ENCODE peak calls at places on chromosome X, in eight cellular contexts. H is Calu3; P is EL; J is stimulated activated CD4-positive, alpha-beta T cell treated with anti-CD3 and anti-CD28 coated beads, Interleukin-15, amount 100 ng/mL, for 1 hour; F is activated CD8-positive, alpha-beta memory T cell treated with anti-CD3 and anti-CD28 coated beads, Interleukin-2, amount 10 ng/mL, durations not matched to agents 7 days and 5 days; K is RCC 7860; N is activated CD4-positive, alpha-beta T cell treated with anti-CD3 and anti-CD28 coated beads, Interleukin-2, amount 50 U/mL, for 4 hours; G is GM12878. L is an unnamed sample.

GRCh38 chrX:55489315-55490009 is at the start of gene USP51:
- DNase-seq in H (peak), P (peak), J (no peak), F (peak), K (no peak), N (peak), G (peak), L (no peak)

GRCh38 chrX:121216979-121217378 is 169.6 kb downstream of the GLUD2 start:
- DNase-seq in H (no peak), P (no peak), J (no peak), F (no peak), K (no peak), N (no peak), G (no peak), L (no peak)

GRCh38 chrX:63418211-63418610 is 67.1 kb upstream of the SPIN4 start:
- DNase-seq in H (no peak), P (no peak), J (no peak), F (no peak), K (no peak), N (no peak), G (no peak), L (no peak)

GRCh38 chrX:56000169-56000568 is 232.0 kb upstream of the KLF8 start:
- DNase-seq in H (no peak), P (no peak), J (no peak), F (no peak), K (no peak), N (no peak), G (no peak), L (no peak)

GRCh38 chrX:116873678-116874077 is 410.9 kb upstream of the CT83 start:
- DNase-seq in H (no peak), P (peak), J (no peak), F (no peak), K (no peak), N (no peak), G (no peak), L (peak)

GRCh38 chrX:65831268-65831667 is 163.8 kb downstream of the MSN start:
- DNase-seq in H (no peak), P (no peak), J (no peak), F (no peak), K (no peak), N (no peak), G (no peak), L (no peak)

GRCh38 chrX:32744906-32745305 is 466.4 kb downstream of the DMD start:
- DNase-seq in H (no peak), P (no peak), J (no peak), F (no peak), K (no peak), N (no peak), G (no peak), L (peak)

GRCh38 chrX:68832101-68832416 is 3.2 kb downstream of the EFNB1 start:
- DNase-seq in H (no peak), P (peak), J (no peak), F (no peak), K (no peak), N (no peak), G (no peak), L (peak)

GRCh38 chrX:153495903-153496629 is 1.3 kb downstream of the BGN start:
- DNase-seq in H (no peak), P (no peak), J (no peak), F (no peak), K (no peak), N (no peak), G (no peak), L (no peak)

GRCh38 chrX:13092455-13092941 is 48.1 kb upstream of the FAM9C start:
- DNase-seq in H (peak), P (no peak), J (peak), F (peak), K (no peak), N (peak), G (peak), L (no peak)

GRCh38 chrX:124504106-124504983 is 158.0 kb downstream of the SH2D1A start:
- DNase-seq in H (no peak), P (no peak), J (no peak), F (no peak), K (no peak), N (no peak), G (peak), L (peak)

GRCh38 chrX:110389570-110389969 is 30.9 kb downstream of the RTL9 start:
- DNase-seq in H (no peak), P (no peak), J (no peak), F (no peak), K (no peak), N (no peak), G (no peak), L (no peak)

GRCh38 chrX:16659326-16659725 is 9.4 kb downstream of the S100G start:
- DNase-seq in H (no peak), P (peak), J (no peak), F (no peak), K (no peak), N (no peak), G (no peak), L (no peak)

GRCh38 chrX:110168585-110168984 is 149.3 kb downstream of the AMMECR1 start:
- DNase-seq in H (no peak), P (peak), J (no peak), F (no peak), K (no peak), N (no peak), G (no peak), L (no peak)

GRCh38 chrX:85114776-85115175 is 111.1 kb downstream of the APOOL start:
- DNase-seq in H (no peak), P (no peak), J (no peak), F (no peak), K (no peak), N (no peak), G (no peak), L (no peak)

GRCh38 chrX:86604620-86605019 is 456.4 kb downstream of the DACH2 start:
- DNase-seq in H (no peak), P (no peak), J (no peak), F (no peak), K (no peak), N (no peak), G (no peak), L (no peak)

GRCh38 chrX:9420513-9420912 is 44.3 kb upstream of the TBL1X start:
- DNase-seq in H (no peak), P (peak), J (no peak), F (no peak), K (no peak), N (no peak), G (no peak), L (no peak)

GRCh38 chrX:123173833-123174232 is 10.2 kb upstream of the GRIA3 start:
- DNase-seq in H (no peak), P (no peak), J (no peak), F (no peak), K (no peak), N (no peak), G (no peak), L (no peak)

GRCh38 chrX:23854122-23854521 is 53.6 kb downstream of the APOO start:
- DNase-seq in H (no peak), P (no peak), J (no peak), F (no peak), K (no peak), N (no peak), G (no peak), L (no peak)

GRCh38 chrX:10379848-10380247 is 223.1 kb downstream of the CLCN4 start:
- DNase-seq in H (no peak), P (no peak), J (no peak), F (no peak), K (no peak), N (no peak), G (no peak), L (no peak)

GRCh38 chrX:20514358-20514757 is 247.6 kb upstream of the RPS6KA3 start:
- DNase-seq in H (peak), P (peak), J (no peak), F (no peak), K (peak), N (no peak), G (no peak), L (peak)

GRCh38 chrX:3204606-3205005 is 141.8 kb downstream of the MXRA5 start:
- DNase-seq in H (no peak), P (no peak), J (no peak), F (no peak), K (no peak), N (no peak), G (no peak), L (no peak)

GRCh38 chrX:107537815-107538214 is 88.4 kb downstream of the FRMPD3 start:
- DNase-seq in H (peak), P (peak), J (no peak), F (peak), K (peak), N (peak), G (no peak), L (peak)

GRCh38 chrX:40152706-40153334 is 55.1 kb upstream of the BCOR start:
- DNase-seq in H (peak), P (peak), J (no peak), F (no peak), K (peak), N (no peak), G (no peak), L (no peak)

GRCh38 chrX:110104078-110104477 is 101.2 kb downstream of the TMEM164 start:
- DNase-seq in H (no peak), P (no peak), J (no peak), F (no peak), K (no peak), N (no peak), G (no peak), L (no peak)

GRCh38 chrX:129323115-129323514 is 200.2 kb downstream of the SMARCA1 start:
- DNase-seq in H (no peak), P (no peak), J (no peak), F (no peak), K (no peak), N (no peak), G (no peak), L (no peak)

GRCh38 chrX:23901805-23902204 is 5.9 kb downstream of the APOO start:
- DNase-seq in H (peak), P (peak), J (no peak), F (peak), K (peak), N (peak), G (peak), L (peak)

GRCh38 chrX:101602077-101602476 is 15.7 kb downstream of the ARMCX6 start:
- DNase-seq in H (no peak), P (peak), J (no peak), F (no peak), K (no peak), N (no peak), G (no peak), L (peak)

GRCh38 chrX:149267878-149268813 is 237.0 kb downstream of the IDS start:
- DNase-seq in H (no peak), P (no peak), J (no peak), F (no peak), K (no peak), N (no peak), G (peak), L (no peak)

GRCh38 chrX:44308869-44309268 is 34.6 kb downstream of the EFHC2 start:
- DNase-seq in H (no peak), P (no peak), J (no peak), F (no peak), K (no peak), N (no peak), G (no peak), L (no peak)

GRCh38 chrX:31572396-31572795 is 500.6 kb upstream of the FTHL17 start:
- DNase-seq in H (no peak), P (no peak), J (no peak), F (no peak), K (no peak), N (no peak), G (no peak), L (no peak)

GRCh38 chrX:8815460-8816065 is 14.4 kb upstream of the FAM9A start:
- DNase-seq in H (peak), P (peak), J (no peak), F (no peak), K (peak), N (no peak), G (peak), L (no peak)

GRCh38 chrX:23694606-23695005 is 27.3 kb downstream of the PRDX4 start:
- DNase-seq in H (peak), P (peak), J (no peak), F (peak), K (peak), N (peak), G (peak), L (peak)

GRCh38 chrX:37854148-37854547 is 6.8 kb upstream of the DYNLT3 start:
- DNase-seq in H (no peak), P (no peak), J (no peak), F (no peak), K (no peak), N (no peak), G (no peak), L (no peak)

GRCh38 chrX:138761380-138761779 is 49.9 kb upstream of the FGF13 start:
- DNase-seq in H (no peak), P (no peak), J (no peak), F (no peak), K (no peak), N (no peak), G (no peak), L (no peak)